ENCODE peak calls at places on chromosomes 16 and 17, in eight cellular contexts. E is H9, Q is K562, M is IMR-90, B is Caco-2, P is left ventricle myocardium inferior, F is esophagus squamous epithelium, V is fibroblast of lung. R is an unnamed sample. For H3K27me3 and H3K4me1, the result is how much of the 10 kb centered on the place peaks cover.

GRCh38 chr16:7217797-7218196 is 114.8 kb upstream of the RBFOX1 start:
- DNase-seq in V (no peak), B (no peak), Q (no peak), M (no peak), E (no peak), F (no peak), P (no peak), R (peak)

GRCh38 chr16:81513204-81514040 is 68.8 kb downstream of the CMIP start:
- DNase-seq in B (peak), V (peak), P (peak), F (no peak), Q (no peak), M (no peak), E (peak), R (peak)

GRCh38 chr17:57927048-57927723 is 28.0 kb downstream of the CUEDC1 start:
- DNase-seq in B (no peak), M (peak), Q (no peak), E (no peak), P (peak), F (no peak), V (peak), R (peak)

GRCh38 chr17:77235370-77236080 is 94.8 kb downstream of the SEC14L1 start:
- DNase-seq in B (no peak), E (no peak), P (peak), F (no peak), M (peak), Q (no peak), V (peak), R (peak)

GRCh38 chr16:11913425-11914079 is 2.2 kb downstream of the GSPT1 start:
- DNase-seq in B (peak), P (no peak), M (peak), E (no peak), V (peak), F (no peak), Q (peak), R (no peak)

GRCh38 chr17:35073991-35074627 is 10.6 kb upstream of the RFFL start:
- DNase-seq in Q (no peak), E (no peak), M (no peak), F (no peak), B (no peak), P (no peak), V (peak), R (no peak)

GRCh38 chr17:15398736-15399331 is 57.4 kb upstream of the TEKT3 start:
- DNase-seq in F (no peak), Q (no peak), B (no peak), M (peak), V (peak), E (peak), P (no peak), R (no peak)

GRCh38 chr16:67164599-67165061 is at the start of gene HSF4:
- DNase-seq in V (no peak), F (no peak), B (no peak), P (peak), E (no peak), M (no peak), Q (peak), R (peak)

GRCh38 chr17:31134526-31134925 is 39.7 kb downstream of the NF1 start:
- DNase-seq in M (no peak), B (no peak), Q (no peak), P (no peak), E (no peak), V (peak), F (no peak), R (no peak)

GRCh38 chr16:55495616-55496289 is 13.1 kb upstream of the LPCAT2 start:
- DNase-seq in F (no peak), P (no peak), M (peak), V (peak), E (peak), Q (no peak), B (no peak), R (no peak)

GRCh38 chr16:55478827-55479559 is at the start of gene MMP2:
- DNase-seq in F (no peak), E (peak), B (no peak), M (peak), P (peak), V (peak), Q (no peak), R (peak)

GRCh38 chr17:36900130-36900590 is 37.1 kb upstream of the LHX1 start:
- DNase-seq in P (no peak), E (no peak), M (no peak), F (no peak), B (no peak), Q (no peak), V (no peak), R (no peak)

GRCh38 chr16:88430524-88431446 is 22.3 kb upstream of the ZFPM1 start:
- DNase-seq in B (peak), M (no peak), V (peak), F (no peak), P (peak), E (peak), Q (peak), R (peak)

GRCh38 chr17:78197147-78197830 is 10.1 kb downstream of the AFMID start:
- DNase-seq in F (no peak), E (peak), B (no peak), Q (no peak), P (peak), V (no peak), M (no peak), R (no peak)

GRCh38 chr16:4314532-4315184 is 1.2 kb upstream of the GLIS2 start:
- DNase-seq in F (no peak), B (peak), Q (no peak), V (peak), M (peak), E (peak), P (no peak), R (no peak)

GRCh38 chr16:66927012-66927436 is 1.7 kb upstream of the RRAD start:
- DNase-seq in M (peak), E (peak), F (no peak), Q (no peak), B (peak), V (peak), P (peak), R (peak)

GRCh38 chr16:4283939-4284338 is 11.1 kb upstream of the TFAP4 start:
- DNase-seq in B (no peak), V (peak), Q (no peak), P (no peak), E (no peak), F (no peak), M (peak), R (no peak)

GRCh38 chr17:74523308-74523707 is 8.0 kb downstream of the CD300LB start:
- DNase-seq in Q (no peak), P (no peak), M (no peak), E (peak), B (no peak), V (no peak), F (no peak), R (no peak)

GRCh38 chr17:57751971-57752905 is 7.1 kb upstream of the CCDC182 start:
- DNase-seq in M (no peak), B (no peak), Q (no peak), P (no peak), E (no peak), V (no peak), F (no peak), R (no peak)

GRCh38 chr17:28252436-28252835 is 66.6 kb upstream of the TMEM97 start:
- DNase-seq in E (no peak), P (no peak), M (peak), B (no peak), F (no peak), V (peak), Q (no peak), R (no peak)

GRCh38 chr16:31875112-31875803 is 1.7 kb downstream of the ZNF267 start:
- DNase-seq in P (no peak), M (peak), B (no peak), F (no peak), E (no peak), V (peak), Q (peak), R (no peak)

GRCh38 chr17:50355701-50356341 is 9.9 kb downstream of the XYLT2 start:
- DNase-seq in Q (no peak), F (no peak), M (no peak), P (no peak), B (no peak), V (no peak), E (no peak), R (no peak)

GRCh38 chr16:54748611-54749190 is 182.0 kb upstream of the IRX5 start:
- DNase-seq in F (no peak), Q (no peak), P (no peak), V (no peak), B (no peak), E (no peak), M (no peak), R (no peak)

GRCh38 chr17:30148376-30148775 is 31.8 kb downstream of the NSRP1 start:
- DNase-seq in F (no peak), M (no peak), B (no peak), Q (peak), P (no peak), E (no peak), V (no peak), R (no peak)

GRCh38 chr17:4509402-4509801 is 10.7 kb downstream of the SPNS2 start:
- DNase-seq in M (no peak), E (no peak), P (no peak), F (no peak), Q (no peak), V (no peak), B (no peak), R (peak)

GRCh38 chr16:75304521-75305363 is 53.3 kb upstream of the BCAR1 start:
- DNase-seq in Q (peak), B (peak), F (no peak), E (no peak), M (peak), P (peak), V (peak), R (peak)

GRCh38 chr17:63622571-63623390 is 564 bp downstream of the MAP3K3 start:
- DNase-seq in Q (peak), B (peak), P (peak), V (peak), M (peak), E (peak), F (peak), R (peak)

GRCh38 chr16:997440-998051 is 16.0 kb downstream of the SOX8 start:
- DNase-seq in P (peak), B (peak), E (peak), M (peak), F (no peak), V (peak), Q (no peak), R (peak)

GRCh38 chr16:75591001-75591852 is 25.0 kb downstream of the GABARAPL2 start:
- DNase-seq in Q (peak), F (no peak), E (no peak), M (peak), P (peak), V (peak), B (no peak), R (peak)

GRCh38 chr16:53073053-53073452 is 18.3 kb downstream of the CHD9 start:
- DNase-seq in B (no peak), E (no peak), P (no peak), Q (no peak), M (no peak), V (no peak), F (no peak), R (no peak)

GRCh38 chr17:40101367-40102210 is 1.2 kb upstream of the NR1D1 start:
- DNase-seq in P (peak), B (no peak), F (no peak), V (no peak), E (no peak), Q (no peak), M (no peak), R (no peak)

GRCh38 chr16:89361756-89362155 is 128.6 kb downstream of the ANKRD11 start:
- DNase-seq in V (no peak), P (no peak), Q (no peak), M (no peak), E (no peak), B (no peak), F (no peak), R (no peak)

DNA sequence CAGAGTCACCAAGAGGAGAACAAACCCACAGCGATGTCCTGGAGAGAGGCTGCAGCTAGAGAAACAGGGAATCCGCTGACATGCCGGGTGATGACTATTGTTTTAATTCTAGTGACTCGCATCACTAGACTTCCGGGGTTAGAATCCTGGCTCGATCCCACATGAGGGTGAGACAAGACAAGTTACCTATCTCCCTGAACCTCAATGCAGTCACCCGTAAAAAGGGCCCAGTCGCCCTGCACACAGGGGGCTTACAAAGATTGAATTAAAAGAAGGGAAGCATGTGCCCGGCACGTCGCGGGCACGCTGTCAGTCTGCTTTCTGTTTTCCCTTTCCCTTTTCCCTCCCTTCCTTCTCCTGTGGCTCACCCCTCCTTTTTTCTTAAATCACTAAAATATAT is 212.9 kb upstream of the FOXF1 start:
- DNase-seq in B (no peak), F (no peak), Q (no peak), E (no peak), V (peak), P (no peak), M (peak), R (no peak)
- H3K27me3 ChIP-seq in B (under half), F (under half), Q (half or more), E (under half), V (under half), P (half or more), M (under half), R (under half)

DNA sequence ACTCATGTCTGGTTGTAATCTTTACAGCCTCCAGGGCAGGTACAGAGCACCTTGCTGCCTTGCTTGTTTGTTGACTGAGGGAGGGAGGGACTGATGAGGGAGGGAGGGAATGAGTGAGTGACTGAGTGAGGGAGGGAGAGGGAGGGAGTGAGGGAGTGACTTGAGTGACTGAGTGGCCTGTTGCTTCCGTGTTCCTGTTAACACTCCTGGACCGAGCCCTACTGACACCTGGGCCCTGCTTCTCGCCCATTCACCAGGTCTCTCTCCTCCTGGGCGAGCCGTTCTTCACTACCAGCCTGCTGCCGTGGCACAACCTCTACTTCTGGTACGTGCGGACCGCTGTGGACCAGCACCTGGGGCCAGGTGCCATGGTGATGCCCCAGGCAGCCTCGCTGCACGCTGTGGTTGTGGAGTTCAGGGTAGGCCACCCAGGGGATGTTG is 41.2 kb downstream of the PRMT7 start:
- DNase-seq in E (no peak), V (no peak), P (no peak), F (no peak), M (no peak), Q (no peak), B (peak), R (no peak)
- H3K4me1 ChIP-seq in E (under half), V (under half), P (under half), F (under half), M (under half), Q (under half), B (under half), R (under half)

GRCh38 chr17:72116692-72117469 is 3.9 kb upstream of the SOX9 start:
- DNase-seq in B (no peak), F (no peak), P (no peak), E (no peak), M (peak), Q (no peak), V (peak), R (peak)

GRCh38 chr17:72119280-72119962 is 1.4 kb upstream of the SOX9 start:
- DNase-seq in F (no peak), B (no peak), Q (no peak), E (no peak), M (no peak), V (no peak), P (no peak), R (no peak)

GRCh38 chr17:72118588-72119279 is 2.1 kb upstream of the SOX9 start:
- DNase-seq in V (peak), E (peak), F (no peak), B (peak), M (peak), Q (peak), P (peak), R (peak)

GRCh38 chr17:72117470-72117747 is 3.4 kb upstream of the SOX9 start:
- DNase-seq in B (no peak), M (no peak), E (no peak), V (no peak), P (no peak), Q (no peak), F (no peak), R (no peak)

GRCh38 chr17:72117748-72118587 is 2.9 kb upstream of the SOX9 start:
- DNase-seq in P (no peak), B (no peak), M (no peak), F (no peak), E (peak), Q (no peak), V (no peak), R (peak)
- H3K27me3 ChIP-seq in P (half or more), B (under half), M (under half), F (under half), E (under half), Q (under half), V (under half), R (under half)

GRCh38 chr16:85580684-85581083 is 32.4 kb upstream of the GSE1 start:
- DNase-seq in M (no peak), Q (no peak), E (no peak), V (no peak), F (no peak), B (no peak), P (no peak), R (no peak)
- H3K4me1 ChIP-seq in M (under half), Q (half or more), E (under half), V (under half), F (under half), B (under half), P (under half), R (under half)

GRCh38 chr16:20079106-20079505 is 5.4 kb upstream of the GPR139 start:
- DNase-seq in V (no peak), F (no peak), Q (no peak), M (no peak), E (no peak), B (no peak), P (no peak), R (no peak)

GRCh38 chr16:20074089-20074956 is 633 bp upstream of the GPR139 start:
- DNase-seq in E (no peak), Q (no peak), V (no peak), B (no peak), F (no peak), M (no peak), P (no peak), R (no peak)

GRCh38 chr16:20075243-20075642 is 1.6 kb upstream of the GPR139 start:
- DNase-seq in M (no peak), E (no peak), F (no peak), Q (no peak), B (no peak), V (no peak), P (no peak), R (no peak)

GRCh38 chr16:20072524-20073202 is 1.0 kb downstream of the GPR139 start:
- DNase-seq in Q (no peak), M (no peak), E (no peak), B (no peak), V (no peak), P (no peak), F (no peak), R (no peak)

DNA sequence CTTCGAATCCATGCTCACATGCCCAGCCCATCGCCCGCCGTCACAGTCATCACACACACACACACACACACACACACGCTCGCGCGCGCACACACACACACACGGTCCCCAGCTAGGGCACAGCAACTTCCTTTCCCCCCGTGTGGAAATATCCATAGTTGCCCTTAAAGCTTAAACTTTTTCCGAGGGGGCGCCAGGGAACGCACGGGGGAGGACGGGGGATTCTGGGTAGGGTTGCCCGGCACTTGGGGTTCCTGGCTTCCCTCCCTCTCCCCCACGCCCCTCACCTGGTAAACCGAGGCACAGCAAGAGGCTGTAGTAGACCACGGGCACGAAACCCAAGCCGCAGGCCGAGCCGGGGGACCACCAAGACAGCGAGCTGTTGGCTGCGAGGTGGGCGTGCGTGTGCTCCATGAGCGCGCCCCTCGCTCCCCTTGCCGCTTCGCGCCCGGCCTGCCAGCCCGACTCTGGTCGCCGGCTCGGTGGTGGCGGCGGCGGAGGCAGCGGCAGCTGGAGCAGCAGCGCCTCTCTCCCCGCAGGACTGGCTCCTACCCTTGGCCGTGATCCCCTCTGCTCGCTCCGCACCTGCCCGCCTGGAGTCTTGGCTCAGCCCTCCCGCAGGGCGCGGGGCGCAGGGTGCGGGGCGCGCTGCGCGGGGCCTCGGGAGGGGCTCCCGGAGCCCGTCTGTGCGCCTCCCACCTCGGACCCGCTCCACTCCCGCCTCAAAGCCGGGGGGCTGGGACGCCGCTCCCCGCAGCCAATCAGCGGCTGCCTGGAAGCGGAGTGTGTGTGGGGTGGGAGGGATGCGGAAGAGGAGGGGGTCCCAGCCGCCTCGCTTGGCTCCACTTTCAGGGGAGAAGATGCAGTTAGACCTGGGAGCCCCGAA is at the start of gene GPR139:
- DNase-seq in Q (no peak), M (no peak), V (no peak), B (no peak), P (no peak), E (peak), F (no peak), R (no peak)
- H3K27me3 ChIP-seq in Q (under half), M (under half), V (under half), B (under half), P (half or more), E (under half), F (under half), R (under half)

GRCh38 chr17:48567209-48567608 is 10.9 kb downstream of the HOXB4 start:
- DNase-seq in F (no peak), Q (no peak), P (no peak), V (peak), B (no peak), E (no peak), M (no peak), R (no peak)
- H3K4me1 ChIP-seq in F (under half), Q (under half), P (under half), V (under half), B (under half), E (under half), M (half or more), R (under half)